ENCODE peak calls at places on chromosomes 5 and 9, in six cellular contexts. One of them, this sample, is unnamed.

GRCh38 chr9:18268381-18268780 is 205.6 kb upstream of the ADAMTSL1 start:
- DNase-seq in endothelial cell of umbilical vein: peak
- DNase-seq in K562: no peak
- DNase-seq in A549: no peak
- DNase-seq in HCT116: peak
- DNase-seq in WTC11: no peak
- DNase-seq in this sample: no peak

GRCh38 chr9:19550009-19550408 is 141.2 kb downstream of the ACER2 start:
- DNase-seq in A549: no peak
- DNase-seq in WTC11: no peak
- DNase-seq in HCT116: no peak
- DNase-seq in endothelial cell of umbilical vein: no peak
- DNase-seq in K562: no peak
- DNase-seq in this sample: no peak

GRCh38 chr9:447230-448025 is 232.8 kb downstream of the DOCK8 start:
- DNase-seq in A549: peak
- DNase-seq in endothelial cell of umbilical vein: no peak
- DNase-seq in K562: peak
- DNase-seq in HCT116: peak
- DNase-seq in WTC11: no peak
- DNase-seq in this sample: peak

GRCh38 chr5:167295686-167296015 is 995.8 kb upstream of the WWC1 start:
- DNase-seq in HCT116: no peak
- DNase-seq in endothelial cell of umbilical vein: no peak
- DNase-seq in A549: no peak
- DNase-seq in K562: no peak
- DNase-seq in WTC11: no peak
- DNase-seq in this sample: no peak

GRCh38 chr9:28073278-28073677 is 500.0 kb upstream of the C9orf72 start:
- DNase-seq in HCT116: peak
- DNase-seq in endothelial cell of umbilical vein: peak
- DNase-seq in WTC11: peak
- DNase-seq in K562: no peak
- DNase-seq in A549: peak
- DNase-seq in this sample: peak

GRCh38 chr5:151895660-151896040 is 29.0 kb downstream of the GLRA1 start:
- DNase-seq in K562: no peak
- DNase-seq in endothelial cell of umbilical vein: no peak
- DNase-seq in HCT116: no peak
- DNase-seq in A549: no peak
- DNase-seq in WTC11: no peak
- DNase-seq in this sample: no peak

GRCh38 chr9:4117835-4118610 is 181.8 kb downstream of the GLIS3 start:
- DNase-seq in WTC11: peak
- DNase-seq in HCT116: no peak
- DNase-seq in A549: peak
- DNase-seq in endothelial cell of umbilical vein: no peak
- DNase-seq in K562: peak
- DNase-seq in this sample: peak

GRCh38 chr5:16461782-16462181 is 3.8 kb downstream of the ZNF622 start:
- DNase-seq in HCT116: no peak
- DNase-seq in K562: no peak
- DNase-seq in endothelial cell of umbilical vein: no peak
- DNase-seq in A549: no peak
- DNase-seq in WTC11: no peak
- DNase-seq in this sample: no peak

GRCh38 chr9:129640086-129640870 is 1.7 kb downstream of the ASB6 start:
- DNase-seq in HCT116: no peak
- DNase-seq in WTC11: no peak
- DNase-seq in K562: no peak
- DNase-seq in endothelial cell of umbilical vein: no peak
- DNase-seq in A549: no peak
- DNase-seq in this sample: no peak

GRCh38 chr5:181160144-181160754 is 12.9 kb downstream of the OR2V2 start:
- DNase-seq in A549: peak
- DNase-seq in K562: peak
- DNase-seq in WTC11: peak
- DNase-seq in HCT116: no peak
- DNase-seq in endothelial cell of umbilical vein: no peak
- DNase-seq in this sample: no peak

GRCh38 chr5:176474476-176474875 is 26.3 kb downstream of the FAF2 start:
- DNase-seq in HCT116: no peak
- DNase-seq in WTC11: no peak
- DNase-seq in A549: no peak
- DNase-seq in K562: no peak
- DNase-seq in endothelial cell of umbilical vein: no peak
- DNase-seq in this sample: no peak

GRCh38 chr5:6659941-6660684 is 26.9 kb downstream of the SRD5A1 start:
- DNase-seq in WTC11: no peak
- DNase-seq in K562: no peak
- DNase-seq in A549: no peak
- DNase-seq in HCT116: no peak
- DNase-seq in endothelial cell of umbilical vein: no peak
- DNase-seq in this sample: no peak

DNA sequence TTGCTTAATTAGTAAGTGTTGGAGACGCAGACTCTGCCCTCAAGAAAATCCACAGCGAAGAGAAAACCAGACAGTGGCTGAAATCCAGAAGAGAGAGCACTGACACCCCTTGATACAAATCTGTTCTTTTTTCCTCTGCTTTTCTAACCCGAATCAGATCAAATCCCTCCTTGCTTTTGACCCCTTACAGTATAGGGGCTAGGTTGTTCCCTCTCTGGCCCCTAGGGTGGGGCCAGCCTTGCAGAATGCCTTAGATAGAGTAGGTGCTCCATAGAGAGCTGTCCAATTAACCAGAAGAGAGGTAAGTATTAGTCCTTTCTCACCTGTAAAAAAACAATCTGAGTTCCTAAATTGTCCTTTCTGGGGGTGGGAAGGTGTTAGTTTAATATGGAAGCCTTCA is 10.1 kb downstream of the C1QTNF2 start:
- DNase-seq in A549: no peak
- DNase-seq in endothelial cell of umbilical vein: no peak
- DNase-seq in K562: no peak
- DNase-seq in HCT116: no peak
- DNase-seq in WTC11: no peak
- DNase-seq in this sample: no peak
- TF ChIP-seq CTCF in A549: no peak
- TF ChIP-seq CTCF in endothelial cell of umbilical vein: no peak
- TF ChIP-seq CTCF in K562: no peak
- TF ChIP-seq CTCF in HCT116: no peak
- TF ChIP-seq CTCF in WTC11: no peak
- TF ChIP-seq CTCF in this sample: no peak

GRCh38 chr9:127194881-127195713 is 69.5 kb upstream of the GARNL3 start:
- DNase-seq in WTC11: peak
- DNase-seq in A549: peak
- DNase-seq in endothelial cell of umbilical vein: no peak
- DNase-seq in K562: no peak
- DNase-seq in HCT116: peak
- DNase-seq in this sample: no peak
- TF ChIP-seq MAX in WTC11: no peak
- TF ChIP-seq MAX in A549: no peak
- TF ChIP-seq MAX in endothelial cell of umbilical vein: no peak
- TF ChIP-seq MAX in K562: no peak
- TF ChIP-seq MAX in HCT116: no peak
- TF ChIP-seq MAX in this sample: no peak

DNA sequence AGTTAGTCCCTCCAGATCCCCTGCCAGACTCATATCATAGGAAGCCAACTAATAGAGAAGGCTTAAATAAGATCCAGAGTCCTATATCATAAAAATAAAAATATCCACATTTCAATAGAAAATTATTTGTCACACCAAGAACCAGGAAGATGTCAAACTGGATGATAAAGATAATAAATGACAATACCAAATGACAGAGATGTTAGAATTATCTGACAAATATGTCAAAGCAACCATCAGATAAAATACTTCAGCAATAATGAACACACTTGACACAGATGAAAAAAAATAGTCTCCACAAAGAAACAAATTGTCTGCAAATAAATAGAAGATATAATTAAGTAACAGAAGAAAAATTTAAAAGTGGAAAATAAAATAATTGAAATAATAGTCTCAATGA is 300.7 kb upstream of the FTMT start:
- DNase-seq in WTC11: no peak
- DNase-seq in endothelial cell of umbilical vein: no peak
- DNase-seq in HCT116: no peak
- DNase-seq in K562: no peak
- DNase-seq in A549: no peak
- DNase-seq in this sample: no peak
- TF ChIP-seq CTCF in WTC11: no peak
- TF ChIP-seq CTCF in endothelial cell of umbilical vein: no peak
- TF ChIP-seq CTCF in HCT116: no peak
- TF ChIP-seq CTCF in K562: no peak
- TF ChIP-seq CTCF in A549: no peak
- TF ChIP-seq CTCF in this sample: no peak

DNA sequence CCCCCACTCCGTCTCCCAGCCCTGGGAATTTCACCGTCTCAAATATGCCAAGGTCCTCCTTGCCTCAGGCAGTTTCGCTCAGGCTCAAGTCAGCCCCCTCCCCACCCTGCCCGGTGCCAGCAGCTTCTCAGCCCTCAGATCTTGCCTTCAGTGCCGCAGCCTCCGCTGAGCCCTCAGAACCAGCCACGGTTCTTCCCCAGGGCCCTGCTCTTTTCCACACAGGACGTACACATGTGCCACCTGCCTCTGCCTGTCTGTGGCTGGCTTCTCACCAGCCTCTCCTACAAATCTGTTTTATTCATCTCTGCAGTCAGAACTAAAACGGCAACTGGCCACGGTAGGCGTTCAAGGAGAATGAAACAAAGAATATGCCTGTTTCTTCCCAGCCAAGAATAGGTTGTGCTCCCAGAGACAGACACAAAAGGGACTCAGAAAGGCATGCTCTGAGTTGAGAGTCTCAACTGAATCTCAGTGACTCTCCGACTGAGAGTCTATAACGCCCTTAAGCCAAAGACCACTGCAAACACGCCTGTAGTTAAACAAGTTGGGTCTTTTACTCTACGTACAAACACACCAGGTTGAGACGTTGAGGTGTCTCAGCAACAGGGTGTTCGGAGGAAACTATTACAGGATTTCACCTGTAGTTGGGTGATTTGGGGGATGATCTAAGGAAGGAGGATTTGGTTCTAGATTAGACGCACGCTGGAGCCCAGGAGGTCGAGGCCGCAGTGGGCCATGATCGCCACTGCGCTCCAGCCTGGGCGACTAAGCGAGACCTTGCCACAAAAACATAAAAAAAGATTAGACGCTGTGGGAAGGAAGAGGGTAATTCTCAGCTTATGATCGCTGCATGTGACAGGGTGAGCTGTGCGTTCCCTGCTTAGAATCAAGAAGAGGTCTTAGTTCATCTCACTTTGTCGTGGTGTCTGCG is 10.5 kb upstream of the GRIN1 start:
- DNase-seq in HCT116: no peak
- DNase-seq in A549: no peak
- DNase-seq in WTC11: no peak
- DNase-seq in endothelial cell of umbilical vein: no peak
- DNase-seq in K562: peak
- DNase-seq in this sample: peak
- TF ChIP-seq MAX in HCT116: no peak
- TF ChIP-seq MAX in A549: peak
- TF ChIP-seq MAX in WTC11: no peak
- TF ChIP-seq MAX in endothelial cell of umbilical vein: no peak
- TF ChIP-seq MAX in K562: no peak
- TF ChIP-seq MAX in this sample: no peak

DNA sequence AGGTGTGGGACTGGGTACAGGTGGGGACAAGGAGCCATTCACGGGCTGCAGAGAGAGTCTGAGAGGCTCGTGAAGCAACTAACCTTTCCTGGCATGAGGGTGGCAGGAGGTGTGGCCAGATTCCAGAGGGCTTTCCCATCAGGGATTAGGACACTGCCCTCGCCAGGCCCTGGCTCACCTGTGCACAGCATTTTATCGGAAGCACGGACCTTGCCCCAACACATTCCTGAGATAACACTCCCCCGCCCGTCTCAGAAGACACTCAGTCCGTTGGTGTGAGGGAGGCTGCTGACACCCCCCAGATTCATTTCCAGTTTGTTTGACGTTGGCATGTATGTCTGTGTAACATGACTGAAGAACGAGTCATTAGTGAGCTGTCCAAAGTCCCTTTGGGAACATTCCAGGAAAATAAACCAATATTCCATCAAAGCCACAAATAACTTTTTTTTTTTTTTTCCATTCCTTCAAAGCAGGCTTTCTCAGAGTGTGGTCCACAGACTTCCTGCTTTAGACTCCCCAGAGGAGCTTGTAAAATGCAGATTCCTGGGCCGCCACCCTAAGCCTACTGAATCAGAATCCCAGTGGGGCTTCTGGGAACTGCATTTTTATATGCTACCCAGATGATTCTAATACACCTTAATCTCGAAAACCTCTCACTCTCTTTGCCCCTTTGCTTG is 23.4 kb downstream of the WWC1 start:
- DNase-seq in A549: peak
- DNase-seq in endothelial cell of umbilical vein: no peak
- DNase-seq in WTC11: peak
- DNase-seq in K562: no peak
- DNase-seq in HCT116: peak
- DNase-seq in this sample: no peak
- TF ChIP-seq CTCF in A549: peak
- TF ChIP-seq CTCF in endothelial cell of umbilical vein: no peak
- TF ChIP-seq CTCF in WTC11: no peak
- TF ChIP-seq CTCF in K562: no peak
- TF ChIP-seq CTCF in HCT116: no peak
- TF ChIP-seq CTCF in this sample: no peak

GRCh38 chr5:88398316-88398715 is 129.7 kb upstream of the TMEM161B start:
- DNase-seq in K562: no peak
- DNase-seq in HCT116: no peak
- DNase-seq in A549: no peak
- DNase-seq in endothelial cell of umbilical vein: no peak
- DNase-seq in WTC11: no peak
- DNase-seq in this sample: no peak
- TF ChIP-seq MAX in K562: no peak
- TF ChIP-seq MAX in HCT116: no peak
- TF ChIP-seq MAX in A549: no peak
- TF ChIP-seq MAX in endothelial cell of umbilical vein: no peak
- TF ChIP-seq MAX in WTC11: no peak
- TF ChIP-seq MAX in this sample: no peak

GRCh38 chr9:128409998-128410397 is 10.7 kb upstream of the CERCAM start:
- DNase-seq in A549: peak
- DNase-seq in K562: peak
- DNase-seq in HCT116: no peak
- DNase-seq in endothelial cell of umbilical vein: no peak
- DNase-seq in WTC11: peak
- DNase-seq in this sample: peak

GRCh38 chr9:128411373-128412119 is 9.1 kb upstream of the CERCAM start:
- DNase-seq in WTC11: no peak
- DNase-seq in endothelial cell of umbilical vein: no peak
- DNase-seq in A549: no peak
- DNase-seq in K562: no peak
- DNase-seq in HCT116: no peak
- DNase-seq in this sample: no peak

GRCh38 chr9:128406848-128407391 is 13.7 kb upstream of the CERCAM start:
- DNase-seq in WTC11: no peak
- DNase-seq in HCT116: no peak
- DNase-seq in endothelial cell of umbilical vein: no peak
- DNase-seq in K562: no peak
- DNase-seq in A549: no peak
- DNase-seq in this sample: peak

GRCh38 chr9:128409450-128409849 is 11.2 kb upstream of the CERCAM start:
- DNase-seq in HCT116: no peak
- DNase-seq in K562: no peak
- DNase-seq in endothelial cell of umbilical vein: no peak
- DNase-seq in WTC11: no peak
- DNase-seq in A549: no peak
- DNase-seq in this sample: no peak

GRCh38 chr9:128408963-128409431 is 11.7 kb upstream of the CERCAM start:
- DNase-seq in A549: no peak
- DNase-seq in endothelial cell of umbilical vein: no peak
- DNase-seq in HCT116: no peak
- DNase-seq in WTC11: peak
- DNase-seq in K562: no peak
- DNase-seq in this sample: no peak
- TF ChIP-seq CTCF in A549: no peak
- TF ChIP-seq CTCF in endothelial cell of umbilical vein: no peak
- TF ChIP-seq CTCF in HCT116: no peak
- TF ChIP-seq CTCF in WTC11: no peak
- TF ChIP-seq CTCF in K562: no peak
- TF ChIP-seq CTCF in this sample: no peak